ENCODE peak calls at places on chromosomes 2 and 18, in nine cellular contexts. V is CD4-positive, alpha-beta memory T cell; E is MCF 10A; X is activated CD8-positive, alpha-beta memory T cell treated with anti-CD3 and anti-CD28 coated beads, Interleukin-2, amount 50 U/mL, for 48 hours; W is endothelial cell of umbilical vein; C is aorta; N is stimulated activated CD4-positive, alpha-beta T cell treated with anti-CD3 and anti-CD28 coated beads, Interleukin-2, amount 100 ng/mL, for 48 hours; H is GM18507; A is GM20000. D is an unnamed sample.

GRCh38 chr18:39840406-39840805 is 2114.6 kb upstream of the PIK3C3 start:
- DNase-seq in V (no peak), X (no peak), A (no peak), C (no peak), W (peak; percentile 69), E (peak; percentile 41), H (no peak), N (no peak), D (no peak)

GRCh38 chr2:9288233-9288632 is 81.6 kb downstream of the ASAP2 start:
- DNase-seq in V (no peak), A (no peak), W (peak; percentile 55), N (no peak), E (peak; percentile 60), X (no peak), C (no peak), H (no peak), D (no peak)

GRCh38 chr2:127530245-127531132 is 4.2 kb upstream of the IWS1 start:
- DNase-seq in X (no peak), N (no peak), V (no peak), A (no peak), W (no peak), E (peak; percentile 38), H (no peak), C (no peak), D (no peak)

GRCh38 chr2:178256382-178257053 is 62.2 kb downstream of the OSBPL6 start:
- DNase-seq in V (no peak), A (no peak), H (no peak), X (no peak), W (no peak), E (no peak), N (no peak), C (no peak), D (no peak)

GRCh38 chr18:78503129-78503528 is 476.5 kb upstream of the SALL3 start:
- DNase-seq in C (peak; percentile 54), W (no peak), H (no peak), X (no peak), E (no peak), V (no peak), A (no peak), N (no peak), D (no peak)

GRCh38 chr18:58393295-58393694 is 235.6 kb downstream of the ALPK2 start:
- DNase-seq in X (no peak), E (no peak), H (no peak), V (no peak), A (no peak), C (no peak), N (no peak), W (peak; percentile 20), D (no peak)

GRCh38 chr2:120231974-120232635 is 8.9 kb upstream of the TMEM185B start:
- DNase-seq in W (no peak), X (peak; percentile 79), V (peak; percentile 83), C (no peak), N (peak; percentile 52), H (peak; percentile 68), A (peak; percentile 82), E (no peak), D (no peak)

GRCh38 chr2:160901631-160902030 is 258.6 kb upstream of the TANK start:
- DNase-seq in V (no peak), X (no peak), H (no peak), N (no peak), W (no peak), C (no peak), E (no peak), A (no peak), D (no peak)

GRCh38 chr2:205175831-205176230 is 506.5 kb upstream of the NRP2 start:
- DNase-seq in N (no peak), X (no peak), C (no peak), A (no peak), H (no peak), V (no peak), W (peak; percentile 13), E (no peak), D (no peak)

GRCh38 chr2:44433841-44434240 is 72.1 kb downstream of the CAMKMT start:
- DNase-seq in A (no peak), H (no peak), W (no peak), E (no peak), N (no peak), X (no peak), V (no peak), C (no peak), D (no peak)

GRCh38 chr2:79529636-79530035 is 16.8 kb downstream of the CTNNA2 start:
- DNase-seq in C (no peak), A (no peak), H (no peak), X (no peak), N (no peak), E (no peak), W (no peak), V (no peak), D (no peak)

D was measured in vagina.